ENCODE peak calls at places on chromosomes 2 and 18, in seven cellular contexts. One of them, this sample, is unnamed.

GRCh38 chr2:70010222-70011111 is 49.0 kb upstream of the ASPRV1 start:
- DNase-seq in neural progenitor cell: no peak
- DNase-seq in OCI-LY7: peak
- DNase-seq in PC-3: no peak
- DNase-seq in MM.1S: no peak
- DNase-seq in HCT116: no peak
- DNase-seq in GM23338: no peak
- DNase-seq in this sample: peak

GRCh38 chr2:168192839-168193616 is 54.4 kb downstream of the STK39 start:
- DNase-seq in neural progenitor cell: no peak
- DNase-seq in OCI-LY7: peak
- DNase-seq in HCT116: no peak
- DNase-seq in MM.1S: no peak
- DNase-seq in PC-3: peak
- DNase-seq in GM23338: peak
- DNase-seq in this sample: no peak

GRCh38 chr2:219298759-219299371 is 10.3 kb downstream of the PTPRN start:
- DNase-seq in HCT116: peak
- DNase-seq in neural progenitor cell: peak
- DNase-seq in MM.1S: peak
- DNase-seq in GM23338: peak
- DNase-seq in PC-3: peak
- DNase-seq in OCI-LY7: peak
- DNase-seq in this sample: peak

GRCh38 chr18:5515007-5515744 is 28.6 kb downstream of the EPB41L3 start:
- DNase-seq in neural progenitor cell: no peak
- DNase-seq in OCI-LY7: no peak
- DNase-seq in PC-3: no peak
- DNase-seq in MM.1S: no peak
- DNase-seq in GM23338: no peak
- DNase-seq in HCT116: no peak
- DNase-seq in this sample: no peak

GRCh38 chr2:80304522-80304878 is at the start of gene LRRTM1:
- DNase-seq in neural progenitor cell: peak
- DNase-seq in OCI-LY7: no peak
- DNase-seq in HCT116: no peak
- DNase-seq in GM23338: peak
- DNase-seq in MM.1S: no peak
- DNase-seq in PC-3: no peak
- DNase-seq in this sample: peak

GRCh38 chr18:77321823-77322805 is 72.5 kb downstream of the GALR1 start:
- DNase-seq in OCI-LY7: no peak
- DNase-seq in PC-3: no peak
- DNase-seq in HCT116: no peak
- DNase-seq in neural progenitor cell: no peak
- DNase-seq in MM.1S: no peak
- DNase-seq in GM23338: no peak
- DNase-seq in this sample: peak

GRCh38 chr2:45649457-45649854 is 2.0 kb upstream of the PRKCE start:
- DNase-seq in PC-3: peak
- DNase-seq in MM.1S: no peak
- DNase-seq in OCI-LY7: peak
- DNase-seq in GM23338: no peak
- DNase-seq in neural progenitor cell: peak
- DNase-seq in HCT116: no peak
- DNase-seq in this sample: peak

GRCh38 chr2:58644992-58645391 is 403.9 kb upstream of the FANCL start:
- DNase-seq in PC-3: peak
- DNase-seq in neural progenitor cell: no peak
- DNase-seq in HCT116: no peak
- DNase-seq in OCI-LY7: no peak
- DNase-seq in GM23338: no peak
- DNase-seq in MM.1S: no peak
- DNase-seq in this sample: no peak

GRCh38 chr2:42138163-42139016 is 30.8 kb upstream of the EML4 start:
- DNase-seq in HCT116: no peak
- DNase-seq in PC-3: peak
- DNase-seq in GM23338: no peak
- DNase-seq in neural progenitor cell: no peak
- DNase-seq in MM.1S: no peak
- DNase-seq in OCI-LY7: no peak
- DNase-seq in this sample: peak

GRCh38 chr2:217688494-217688893 is 314.3 kb downstream of the TNS1 start:
- DNase-seq in MM.1S: peak
- DNase-seq in GM23338: no peak
- DNase-seq in PC-3: no peak
- DNase-seq in OCI-LY7: no peak
- DNase-seq in neural progenitor cell: no peak
- DNase-seq in HCT116: no peak
- DNase-seq in this sample: no peak

GRCh38 chr2:121777699-121778058 is 22.2 kb downstream of the TSN start:
- DNase-seq in neural progenitor cell: no peak
- DNase-seq in HCT116: no peak
- DNase-seq in MM.1S: no peak
- DNase-seq in OCI-LY7: no peak
- DNase-seq in GM23338: no peak
- DNase-seq in PC-3: peak
- DNase-seq in this sample: peak

GRCh38 chr2:62485780-62486765 is 19.9 kb downstream of the TMEM17 start:
- DNase-seq in OCI-LY7: no peak
- DNase-seq in HCT116: no peak
- DNase-seq in MM.1S: no peak
- DNase-seq in neural progenitor cell: no peak
- DNase-seq in PC-3: peak
- DNase-seq in GM23338: no peak
- DNase-seq in this sample: no peak

GRCh38 chr2:203126971-203127370 is 111.8 kb upstream of the CYP20A1 start:
- DNase-seq in neural progenitor cell: no peak
- DNase-seq in PC-3: no peak
- DNase-seq in GM23338: no peak
- DNase-seq in HCT116: no peak
- DNase-seq in OCI-LY7: no peak
- DNase-seq in MM.1S: no peak
- DNase-seq in this sample: no peak

GRCh38 chr2:231181848-231182247 is 16.6 kb upstream of the ARMC9 start:
- DNase-seq in GM23338: no peak
- DNase-seq in OCI-LY7: peak
- DNase-seq in neural progenitor cell: no peak
- DNase-seq in PC-3: peak
- DNase-seq in HCT116: no peak
- DNase-seq in MM.1S: no peak
- DNase-seq in this sample: no peak

GRCh38 chr2:237388036-237388435 is 25.9 kb downstream of the COL6A3 start:
- DNase-seq in PC-3: no peak
- DNase-seq in GM23338: no peak
- DNase-seq in OCI-LY7: no peak
- DNase-seq in HCT116: no peak
- DNase-seq in MM.1S: no peak
- DNase-seq in neural progenitor cell: no peak
- DNase-seq in this sample: no peak

GRCh38 chr18:10312316-10313015 is 142.0 kb upstream of the APCDD1 start:
- DNase-seq in neural progenitor cell: no peak
- DNase-seq in MM.1S: no peak
- DNase-seq in OCI-LY7: no peak
- DNase-seq in GM23338: no peak
- DNase-seq in PC-3: no peak
- DNase-seq in HCT116: no peak
- DNase-seq in this sample: no peak

GRCh38 chr2:12048551-12048950 is 302.1 kb downstream of the LPIN1 start:
- DNase-seq in HCT116: no peak
- DNase-seq in OCI-LY7: peak
- DNase-seq in MM.1S: no peak
- DNase-seq in PC-3: no peak
- DNase-seq in neural progenitor cell: peak
- DNase-seq in GM23338: peak
- DNase-seq in this sample: no peak

GRCh38 chr2:35973737-35974132 is 381.8 kb upstream of the CRIM1 start:
- DNase-seq in GM23338: no peak
- DNase-seq in OCI-LY7: no peak
- DNase-seq in MM.1S: no peak
- DNase-seq in neural progenitor cell: no peak
- DNase-seq in PC-3: peak
- DNase-seq in HCT116: no peak
- DNase-seq in this sample: no peak

GRCh38 chr2:11716689-11717321 is 29.6 kb upstream of the LPIN1 start:
- DNase-seq in HCT116: no peak
- DNase-seq in GM23338: no peak
- DNase-seq in PC-3: no peak
- DNase-seq in neural progenitor cell: no peak
- DNase-seq in OCI-LY7: peak
- DNase-seq in MM.1S: no peak
- DNase-seq in this sample: peak

GRCh38 chr2:206084468-206084869 is 1.5 kb downstream of the INO80D start:
- DNase-seq in MM.1S: peak
- DNase-seq in neural progenitor cell: peak
- DNase-seq in GM23338: peak
- DNase-seq in OCI-LY7: peak
- DNase-seq in HCT116: peak
- DNase-seq in PC-3: peak
- DNase-seq in this sample: peak

GRCh38 chr2:24175631-24176030 is 778 bp downstream of the FAM228A start:
- DNase-seq in GM23338: no peak
- DNase-seq in HCT116: no peak
- DNase-seq in PC-3: no peak
- DNase-seq in neural progenitor cell: no peak
- DNase-seq in OCI-LY7: no peak
- DNase-seq in MM.1S: no peak
- DNase-seq in this sample: no peak

GRCh38 chr18:58828399-58829121 is 36.1 kb upstream of the ZNF532 start:
- DNase-seq in PC-3: no peak
- DNase-seq in OCI-LY7: no peak
- DNase-seq in GM23338: no peak
- DNase-seq in MM.1S: no peak
- DNase-seq in HCT116: no peak
- DNase-seq in neural progenitor cell: no peak
- DNase-seq in this sample: no peak

GRCh38 chr2:234930397-234930796 is 21.4 kb upstream of the SH3BP4 start:
- DNase-seq in OCI-LY7: no peak
- DNase-seq in neural progenitor cell: no peak
- DNase-seq in MM.1S: no peak
- DNase-seq in GM23338: no peak
- DNase-seq in PC-3: no peak
- DNase-seq in HCT116: no peak
- DNase-seq in this sample: no peak

GRCh38 chr2:197011777-197012641 is 85.5 kb upstream of the PGAP1 start:
- DNase-seq in MM.1S: peak
- DNase-seq in GM23338: peak
- DNase-seq in HCT116: peak
- DNase-seq in OCI-LY7: peak
- DNase-seq in PC-3: peak
- DNase-seq in neural progenitor cell: peak
- DNase-seq in this sample: peak

GRCh38 chr2:182456784-182457183 is 29.9 kb upstream of the PDE1A start:
- DNase-seq in HCT116: no peak
- DNase-seq in PC-3: no peak
- DNase-seq in MM.1S: no peak
- DNase-seq in OCI-LY7: no peak
- DNase-seq in GM23338: no peak
- DNase-seq in neural progenitor cell: no peak
- DNase-seq in this sample: no peak

DNA sequence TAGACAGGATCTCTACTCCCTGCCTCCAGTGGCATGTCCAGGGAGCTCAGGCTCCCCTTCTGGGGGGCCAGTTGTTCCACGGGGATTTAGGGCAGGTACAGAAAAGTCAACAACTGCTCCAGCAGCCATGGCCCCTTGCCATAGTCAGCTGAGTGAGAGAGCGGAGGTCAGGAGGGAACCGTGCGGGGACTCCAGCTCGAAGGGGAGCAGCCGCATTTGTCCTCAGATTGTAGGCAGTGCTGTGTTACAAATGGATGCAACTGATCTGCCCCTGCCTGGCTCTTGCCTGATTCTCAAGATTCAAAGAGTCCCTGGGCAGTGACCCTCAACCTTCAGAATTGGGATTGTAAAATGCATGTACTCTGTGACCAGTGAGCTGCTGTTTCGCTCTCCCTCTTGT is 49.8 kb downstream of the ITGB1BP1 start:
- DNase-seq in HCT116: no peak
- DNase-seq in PC-3: no peak
- DNase-seq in GM23338: no peak
- DNase-seq in MM.1S: no peak
- DNase-seq in OCI-LY7: no peak
- DNase-seq in neural progenitor cell: no peak
- DNase-seq in this sample: no peak
- H3K4me2 ChIP-seq in HCT116: no peak
- H3K4me2 ChIP-seq in PC-3: no peak
- H3K4me2 ChIP-seq in GM23338: no peak
- H3K4me2 ChIP-seq in MM.1S: no peak
- H3K4me2 ChIP-seq in OCI-LY7: peak
- H3K4me2 ChIP-seq in neural progenitor cell: no peak
- H3K4me2 ChIP-seq in this sample: no peak

GRCh38 chr2:225002656-225003045 is 39.6 kb downstream of the DOCK10 start:
- DNase-seq in HCT116: no peak
- DNase-seq in neural progenitor cell: no peak
- DNase-seq in OCI-LY7: peak
- DNase-seq in MM.1S: peak
- DNase-seq in PC-3: peak
- DNase-seq in GM23338: no peak
- DNase-seq in this sample: no peak
- TF ChIP-seq CTCF in HCT116: no peak
- TF ChIP-seq CTCF in neural progenitor cell: no peak
- TF ChIP-seq CTCF in OCI-LY7: peak
- TF ChIP-seq CTCF in MM.1S: no peak
- TF ChIP-seq CTCF in PC-3: peak
- TF ChIP-seq CTCF in GM23338: peak
- TF ChIP-seq CTCF in this sample: no peak

GRCh38 chr2:160666019-160666676 is 172.5 kb upstream of the RBMS1 start:
- DNase-seq in neural progenitor cell: no peak
- DNase-seq in GM23338: no peak
- DNase-seq in PC-3: peak
- DNase-seq in HCT116: peak
- DNase-seq in MM.1S: peak
- DNase-seq in OCI-LY7: no peak
- DNase-seq in this sample: peak
- TF ChIP-seq EZH2phosphoT487 in neural progenitor cell: no peak
- TF ChIP-seq EZH2phosphoT487 in GM23338: no peak
- TF ChIP-seq EZH2phosphoT487 in PC-3: no peak
- TF ChIP-seq EZH2phosphoT487 in HCT116: no peak
- TF ChIP-seq EZH2phosphoT487 in MM.1S: no peak
- TF ChIP-seq EZH2phosphoT487 in OCI-LY7: no peak
- TF ChIP-seq EZH2phosphoT487 in this sample: no peak

GRCh38 chr2:14303366-14304115 is 329.0 kb upstream of the LRATD1 start:
- DNase-seq in MM.1S: peak
- DNase-seq in neural progenitor cell: no peak
- DNase-seq in GM23338: no peak
- DNase-seq in PC-3: no peak
- DNase-seq in OCI-LY7: peak
- DNase-seq in HCT116: no peak
- DNase-seq in this sample: no peak
- H3K4me2 ChIP-seq in MM.1S: peak
- H3K4me2 ChIP-seq in neural progenitor cell: no peak
- H3K4me2 ChIP-seq in GM23338: no peak
- H3K4me2 ChIP-seq in PC-3: no peak
- H3K4me2 ChIP-seq in OCI-LY7: no peak
- H3K4me2 ChIP-seq in HCT116: no peak
- H3K4me2 ChIP-seq in this sample: no peak

GRCh38 chr2:208501217-208501616 is 94.6 kb downstream of the PTH2R start:
- DNase-seq in PC-3: no peak
- DNase-seq in OCI-LY7: no peak
- DNase-seq in MM.1S: no peak
- DNase-seq in neural progenitor cell: peak
- DNase-seq in GM23338: peak
- DNase-seq in HCT116: no peak
- DNase-seq in this sample: peak
- TF ChIP-seq CTCF in PC-3: no peak
- TF ChIP-seq CTCF in OCI-LY7: no peak
- TF ChIP-seq CTCF in MM.1S: no peak
- TF ChIP-seq CTCF in neural progenitor cell: no peak
- TF ChIP-seq CTCF in GM23338: no peak
- TF ChIP-seq CTCF in HCT116: no peak
- TF ChIP-seq CTCF in this sample: no peak